ENCODE peak calls at places on chromosomes 5 and 9, in four cellular contexts. I, D, F and O are unnamed samples.

GRCh38 chr5:135133698-135134515 is 99.9 kb upstream of the PITX1 start:
- DNase-seq in D (no peak), F (no peak), I (no peak), O (no peak)

GRCh38 chr5:144141581-144141980 is 28.9 kb downstream of the YIPF5 start:
- DNase-seq in D (no peak), F (no peak), I (no peak), O (no peak)

GRCh38 chr5:65479527-65479926 is 2.2 kb downstream of the ADAMTS6 start:
- DNase-seq in I (no peak), F (no peak), D (no peak), O (no peak)

GRCh38 chr9:74577956-74578355 is 80.8 kb downstream of the RORB start:
- DNase-seq in I (no peak), D (no peak), F (peak), O (no peak)

GRCh38 chr5:97078958-97079357 is 63.5 kb downstream of the LIX1 start:
- DNase-seq in D (no peak), I (no peak), F (peak), O (no peak)

GRCh38 chr9:135963338-135963737 is 2.2 kb upstream of the UBAC1 start:
- DNase-seq in D (no peak), I (no peak), F (no peak), O (no peak)

GRCh38 chr5:2399804-2400203 is 351.7 kb downstream of the IRX2 start:
- DNase-seq in F (no peak), I (no peak), D (no peak), O (no peak)

GRCh38 chr5:9498541-9499497 is 47.1 kb downstream of the SEMA5A start:
- DNase-seq in F (peak), D (no peak), I (no peak), O (no peak)

GRCh38 chr9:132878695-132879064 is at the start of gene SPACA9:
- DNase-seq in D (peak), I (peak), F (peak), O (peak)

GRCh38 chr9:119375892-119376291 is 6.7 kb upstream of the BRINP1 start:
- DNase-seq in F (no peak), I (no peak), D (peak), O (no peak)

GRCh38 chr5:82356808-82357671 is 78.9 kb upstream of the RPS23 start:
- DNase-seq in D (peak), F (peak), I (peak), O (peak)

GRCh38 chr5:62561896-62562295 is 16.7 kb upstream of the LRRC70 start:
- DNase-seq in I (no peak), D (no peak), F (no peak), O (no peak)

GRCh38 chr5:165209101-165209727 is 1703.8 kb downstream of the MAT2B start:
- DNase-seq in D (peak), F (peak), I (no peak), O (no peak)

GRCh38 chr9:34623386-34624235 is 3.3 kb upstream of the DCTN3 start:
- DNase-seq in I (no peak), D (no peak), F (no peak), O (no peak)

GRCh38 chr9:20022410-20022809 is 233.6 kb upstream of the SLC24A2 start:
- DNase-seq in F (peak), I (no peak), D (no peak), O (no peak)

GRCh38 chr5:158590936-158591863 is 508.5 kb downstream of the EBF1 start:
- DNase-seq in I (peak), F (no peak), D (no peak), O (peak)

GRCh38 chr5:97666767-97667166 is 483.7 kb upstream of the RIOK2 start:
- DNase-seq in I (no peak), D (no peak), F (no peak), O (no peak)

GRCh38 chr9:137015976-137016375 is 12.1 kb downstream of the ABCA2 start:
- DNase-seq in F (no peak), D (no peak), I (no peak), O (no peak)

GRCh38 chr5:43661102-43661501 is 58.1 kb downstream of the NNT start:
- DNase-seq in D (no peak), I (peak), F (peak), O (peak)

GRCh38 chr9:127224883-127225739 is 39.5 kb upstream of the GARNL3 start:
- DNase-seq in I (peak), F (peak), D (peak), O (peak)
- H3K27ac ChIP-seq in I (peak), F (peak), D (peak), O (peak)

DNA sequence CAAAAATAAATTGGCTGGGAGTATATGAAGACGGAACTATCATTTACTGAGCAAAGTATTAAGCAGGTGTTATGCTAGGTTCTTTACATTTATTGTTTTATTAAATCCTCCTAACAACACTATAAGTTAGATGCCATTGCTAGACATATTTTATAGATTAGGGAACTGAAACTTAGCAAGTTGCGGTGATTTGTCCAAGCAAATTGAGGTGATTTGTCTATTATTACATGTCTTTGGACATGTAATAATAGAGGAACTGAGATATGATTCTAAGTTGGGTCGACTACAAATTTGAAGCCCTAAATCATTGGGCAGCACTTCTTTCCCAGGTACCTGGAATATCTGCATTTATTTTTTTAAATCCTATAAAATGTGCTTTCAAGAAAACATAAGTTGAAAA is 429.9 kb downstream of the GABRG2 start:
- DNase-seq in I (no peak), F (no peak), D (no peak), O (no peak)
- H3K4me3 ChIP-seq in I (no peak), F (no peak), D (no peak), O (no peak)

GRCh38 chr5:58072202-58072791 is 387.6 kb downstream of the PLK2 start:
- DNase-seq in D (no peak), F (no peak), I (no peak), O (no peak)

GRCh38 chr5:58069016-58069705 is 390.7 kb downstream of the PLK2 start:
- DNase-seq in F (no peak), I (no peak), D (no peak), O (no peak)

GRCh38 chr5:58073246-58073645 is 386.6 kb downstream of the PLK2 start:
- DNase-seq in I (no peak), F (no peak), D (no peak), O (no peak)

GRCh38 chr5:58069846-58070245 is 390.0 kb downstream of the PLK2 start:
- DNase-seq in D (no peak), I (no peak), F (no peak), O (no peak)

DNA sequence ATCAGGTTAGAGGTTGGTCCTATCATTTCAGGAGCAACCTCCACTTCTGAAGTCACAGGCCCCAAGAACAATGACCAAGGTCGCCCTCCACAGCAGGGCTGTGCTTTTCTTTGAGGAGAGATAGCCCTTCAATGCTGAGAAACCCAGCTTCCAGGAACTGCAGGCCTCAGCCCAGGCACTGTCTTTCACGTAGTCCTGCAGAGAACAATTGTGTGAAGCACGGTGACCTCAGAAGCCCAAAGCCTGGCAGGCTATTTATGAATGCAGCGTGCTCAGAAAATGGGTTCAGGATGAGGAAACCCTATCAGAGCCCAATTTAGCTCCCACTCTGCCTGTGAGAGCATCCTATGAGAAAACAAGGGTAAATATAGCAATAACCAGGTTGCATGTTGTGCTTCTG is 388.3 kb downstream of the PLK2 start:
- DNase-seq in I (no peak), F (no peak), D (no peak), O (peak)
- H3K27ac ChIP-seq in I (no peak), F (no peak), D (peak), O (peak)

GRCh38 chr9:131676431-131676972 is 63.4 kb downstream of the RAPGEF1 start:
- DNase-seq in I (no peak), F (no peak), D (no peak), O (no peak)
- H3K4me3 ChIP-seq in I (no peak), F (no peak), D (no peak), O (peak)

GRCh38 chr5:98784411-98784810 is 10.9 kb downstream of the RGMB start:
- DNase-seq in F (no peak), D (no peak), I (no peak), O (no peak)
- H3K27ac ChIP-seq in F (no peak), D (no peak), I (no peak), O (no peak)

GRCh38 chr9:100354121-100354800 is 1.5 kb upstream of the TEX10 start:
- DNase-seq in D (no peak), I (no peak), F (no peak), O (no peak)

GRCh38 chr9:100351508-100351907 is 1.2 kb downstream of the TEX10 start:
- DNase-seq in I (no peak), D (no peak), F (no peak), O (no peak)

GRCh38 chr9:100352201-100352726 is 478 bp downstream of the TEX10 start:
- DNase-seq in D (peak), F (peak), I (peak), O (peak)

GRCh38 chr9:100355561-100355960 is 2.8 kb upstream of the TEX10 start:
- DNase-seq in I (no peak), D (no peak), F (no peak), O (no peak)

GRCh38 chr9:100352727-100353505 is at the start of gene TEX10:
- DNase-seq in F (peak), D (peak), I (peak), O (peak)
- H3K4me3 ChIP-seq in F (peak), D (peak), I (peak), O (peak)

GRCh38 chr9:115084709-115085108 is 33.2 kb downstream of the TNC start:
- DNase-seq in D (no peak), I (no peak), F (no peak), O (no peak)

GRCh38 chr9:115086886-115087285 is 31.1 kb downstream of the TNC start:
- DNase-seq in D (no peak), I (no peak), F (no peak), O (no peak)

GRCh38 chr9:115086461-115086860 is 31.5 kb downstream of the TNC start:
- DNase-seq in D (no peak), F (no peak), I (no peak), O (no peak)

GRCh38 chr9:115085773-115086377 is 32.1 kb downstream of the TNC start:
- DNase-seq in F (no peak), I (no peak), D (no peak), O (no peak)

GRCh38 chr9:115084157-115084556 is 33.8 kb downstream of the TNC start:
- DNase-seq in F (no peak), I (no peak), D (no peak), O (no peak)
- H3K27ac ChIP-seq in F (no peak), I (no peak), D (no peak), O (no peak)